ENCODE peak calls at places on chromosome 1, in six cellular contexts. W, Z, Q, A, F and G are unnamed samples.

GRCh38 chr1:183863852-183864251 is 58.9 kb downstream of the RGL1 start:
- DNase-seq in F (no peak), Q (no peak), Z (no peak), A (no peak), W (no peak), G (no peak)

GRCh38 chr1:150579955-150580642 is 689 bp upstream of the MCL1 start:
- DNase-seq in Q (no peak), F (no peak), W (no peak), A (no peak), Z (no peak), G (no peak)

GRCh38 chr1:160779662-160780397 is 16.1 kb upstream of the LY9 start:
- DNase-seq in F (no peak), A (peak; percentile 86), Z (peak; percentile 82), Q (peak; percentile 65), W (no peak), G (no peak)

GRCh38 chr1:169100208-169100882 is 6.1 kb upstream of the ATP1B1 start:
- DNase-seq in W (no peak), A (no peak), F (no peak), Z (no peak), Q (no peak), G (no peak)

GRCh38 chr1:178552856-178553255 is 39.9 kb downstream of the TEX35 start:
- DNase-seq in F (no peak), Z (no peak), W (no peak), A (no peak), Q (no peak), G (no peak)

GRCh38 chr1:100847481-100847880 is 47.2 kb downstream of the EXTL2 start:
- DNase-seq in Z (no peak), Q (no peak), W (peak; percentile 34), A (no peak), F (peak; percentile 59), G (peak; percentile 69)

GRCh38 chr1:158717344-158717743 is 3.2 kb downstream of the OR6K3 start:
- DNase-seq in Q (no peak), F (no peak), A (no peak), W (no peak), Z (no peak), G (no peak)

GRCh38 chr1:88877382-88877825 is 14.0 kb downstream of the GTF2B start:
- DNase-seq in W (no peak), Q (no peak), Z (peak; percentile 58), A (peak; percentile 71), F (peak; percentile 56), G (peak; percentile 61)

GRCh38 chr1:213381572-213382084 is 330.6 kb downstream of the RPS6KC1 start:
- DNase-seq in A (no peak), F (peak; percentile 16), Q (peak; percentile 2), Z (no peak), W (no peak), G (no peak)

GRCh38 chr1:57770772-57771171 is 346.9 kb upstream of the DAB1 start:
- DNase-seq in F (no peak), Q (no peak), A (peak; percentile 77), Z (peak; percentile 2), W (no peak), G (peak; percentile 0)

GRCh38 chr1:218887141-218887925 is 286.3 kb upstream of the LYPLAL1 start:
- DNase-seq in A (no peak), F (no peak), Q (no peak), Z (no peak), W (no peak), G (no peak)

GRCh38 chr1:230186874-230187273 is 119.8 kb downstream of the GALNT2 start:
- DNase-seq in A (no peak), W (no peak), F (no peak), Z (no peak), Q (no peak), G (no peak)

GRCh38 chr1:47881505-47882442 is 115.4 kb downstream of the TRABD2B start:
- DNase-seq in W (no peak), Z (no peak), Q (no peak), F (peak; percentile 67), A (no peak), G (no peak)

GRCh38 chr1:3399732-3400131 is 54.7 kb upstream of the ARHGEF16 start:
- DNase-seq in A (no peak), Z (no peak), Q (no peak), W (no peak), F (peak; percentile 27), G (peak; percentile 86)

GRCh38 chr1:54397090-54397591 is 9.1 kb downstream of the SSBP3 start:
- DNase-seq in F (no peak), Q (no peak), W (no peak), Z (no peak), A (no peak), G (no peak)

GRCh38 chr1:164638506-164639202 is 79.7 kb downstream of the PBX1 start:
- DNase-seq in A (no peak), Q (no peak), Z (no peak), F (no peak), W (no peak), G (no peak)

GRCh38 chr1:227889047-227889862 is 58.5 kb downstream of the WNT9A start:
- DNase-seq in F (no peak), Z (no peak), Q (no peak), A (no peak), W (no peak), G (no peak)

GRCh38 chr1:3117879-3118278 is 48.9 kb downstream of the PRDM16 start:
- DNase-seq in A (no peak), Q (no peak), Z (no peak), W (no peak), F (no peak), G (no peak)

GRCh38 chr1:84619383-84620093 is 45.3 kb upstream of the CTBS start:
- DNase-seq in F (peak; percentile 75), Q (peak; percentile 19), A (no peak), W (peak; percentile 65), Z (no peak), G (peak; percentile 75)

GRCh38 chr1:33322870-33323585 is 2.1 kb upstream of the A3GALT2 start:
- DNase-seq in W (no peak), Z (peak; percentile 19), A (no peak), Q (no peak), F (no peak), G (no peak)

GRCh38 chr1:66003690-66004089 is 211.0 kb downstream of the PDE4B start:
- DNase-seq in A (peak; percentile 58), Q (no peak), F (no peak), Z (no peak), W (no peak), G (no peak)

GRCh38 chr1:147837129-147837776 is 65.3 kb upstream of the GJA8 start:
- DNase-seq in F (no peak), Q (no peak), A (peak; percentile 91), Z (no peak), W (no peak), G (no peak)

GRCh38 chr1:214808845-214809460 is 206.0 kb downstream of the CENPF start:
- DNase-seq in Q (peak; percentile 48), Z (no peak), A (peak; percentile 64), W (no peak), F (peak; percentile 48), G (peak; percentile 66)
- TF ChIP-seq CTCF in Q (peak; percentile 60), Z (peak; percentile 39), A (peak; percentile 75), W (peak; percentile 42), F (peak; percentile 37), G (peak; percentile 44)

DNA sequence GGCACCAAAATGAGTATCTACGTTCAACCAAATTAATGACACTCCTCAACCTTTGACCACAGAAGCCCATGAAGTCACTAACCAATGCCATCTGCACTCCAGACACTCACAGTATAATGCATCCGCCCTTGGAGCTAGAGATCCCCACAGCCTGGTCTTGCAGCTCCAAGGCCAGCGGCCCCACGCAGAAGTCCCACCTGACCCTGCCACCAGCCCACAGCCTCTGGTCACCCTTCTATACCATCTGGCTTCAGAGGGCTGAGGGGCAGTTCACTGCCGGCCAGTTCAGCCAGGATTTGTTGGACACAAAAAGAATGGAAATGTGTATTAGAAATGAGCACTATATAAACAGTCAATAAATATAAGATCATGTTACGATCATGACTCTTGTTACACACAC is 211.2 kb downstream of the RRAGC start:
- DNase-seq in W (no peak), A (no peak), Z (no peak), Q (no peak), F (no peak), G (no peak)
- TF ChIP-seq CTCF in W (no peak), A (no peak), Z (no peak), Q (no peak), F (no peak), G (no peak)

GRCh38 chr1:24304763-24305162 is 14.4 kb upstream of the GRHL3 start:
- DNase-seq in Z (no peak), A (no peak), Q (no peak), F (no peak), W (no peak), G (no peak)

GRCh38 chr1:24309762-24310485 is 9.2 kb upstream of the GRHL3 start:
- DNase-seq in A (no peak), W (no peak), Z (no peak), F (peak; percentile 37), Q (no peak), G (no peak)

GRCh38 chr1:24311731-24312130 is 7.4 kb upstream of the GRHL3 start:
- DNase-seq in W (no peak), F (no peak), Q (no peak), A (no peak), Z (no peak), G (no peak)

GRCh38 chr1:24311234-24311633 is 7.9 kb upstream of the GRHL3 start:
- DNase-seq in Q (no peak), Z (no peak), A (no peak), F (no peak), W (no peak), G (no peak)

DNA sequence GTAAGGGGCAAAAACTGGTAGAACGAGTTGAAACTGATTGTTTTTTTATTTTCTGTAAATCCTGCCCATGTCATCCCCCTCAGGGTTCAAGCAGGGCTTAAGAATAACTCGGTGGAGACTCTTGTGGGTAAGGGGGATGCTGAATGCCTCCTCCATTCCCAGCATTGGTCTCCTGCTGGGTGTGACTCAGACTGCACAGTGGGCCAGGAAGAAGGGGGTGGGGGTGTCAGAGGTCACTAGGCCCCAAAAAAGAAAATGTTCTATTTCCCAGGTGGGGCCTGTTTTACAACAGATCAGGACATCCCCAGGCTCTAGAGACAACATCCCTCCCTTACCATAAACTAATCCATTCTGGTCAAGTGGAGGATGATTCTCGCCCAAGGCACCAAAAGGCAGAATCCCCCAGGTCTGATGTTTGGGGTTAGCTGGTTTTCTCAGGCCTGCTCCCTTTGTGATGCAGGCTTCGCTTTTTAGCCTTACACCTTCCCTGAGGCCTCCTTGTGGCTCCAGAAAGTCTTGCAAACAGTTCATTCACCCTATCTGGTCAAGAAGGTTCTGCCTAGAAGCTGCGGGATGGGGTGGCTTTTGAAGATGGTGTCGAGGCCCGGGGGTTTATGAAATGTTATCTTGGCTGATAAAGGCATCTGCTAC is 10.7 kb upstream of the GRHL3 start:
- DNase-seq in Z (peak; percentile 20), Q (no peak), F (peak; percentile 32), A (peak; percentile 88), W (no peak), G (peak; percentile 31)
- TF ChIP-seq CTCF in Z (peak; percentile 45), Q (no peak), F (peak; percentile 49), A (peak; percentile 60), W (peak; percentile 47), G (peak; percentile 42)

DNA sequence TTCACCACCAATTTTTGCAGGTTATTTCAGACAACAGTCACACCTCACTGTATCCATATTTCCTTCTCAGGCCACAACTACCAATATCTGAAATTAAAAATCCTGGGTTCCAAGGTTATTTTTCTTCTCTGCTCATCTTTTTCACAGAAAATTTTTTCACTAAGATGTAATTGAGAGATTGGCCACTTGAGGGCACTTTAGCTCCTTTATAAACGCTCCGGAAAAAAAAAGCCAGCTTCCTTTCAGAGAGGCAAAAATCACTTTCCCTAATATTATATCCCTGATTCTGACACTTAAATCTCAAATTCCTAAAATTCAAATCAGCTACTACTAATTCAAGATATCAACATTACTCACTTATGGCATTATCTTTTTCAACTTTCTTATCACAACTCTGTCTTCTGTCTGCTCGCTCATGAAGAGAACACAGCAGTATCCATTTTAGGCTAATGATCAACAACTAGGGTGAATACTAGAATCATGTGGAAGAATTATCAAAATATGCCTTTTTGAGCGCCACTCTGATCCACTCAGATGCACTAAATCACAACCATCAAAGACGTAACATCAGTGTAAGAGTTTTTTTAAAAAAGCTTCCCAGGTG is 101.4 kb upstream of the RGS1 start:
- DNase-seq in Q (peak; percentile 30), F (peak; percentile 45), Z (peak; percentile 64), A (peak; percentile 71), W (no peak), G (peak; percentile 57)
- TF ChIP-seq CTCF in Q (peak; percentile 48), F (peak; percentile 46), Z (peak; percentile 93), A (peak; percentile 54), W (peak; percentile 54), G (peak; percentile 49)